ENCODE peak calls at places on chromosomes 3 and 15, in five cellular contexts. H is A673, Z is fibroblast of lung, T is SJSA1, J is endothelial cell of umbilical vein. D is an unnamed sample.

GRCh38 chr3:192917258-192917507 is 473 bp downstream of the MB21D2 start:
- DNase-seq in H (no peak), J (no peak), Z (no peak), T (no peak), D (peak; percentile 23)

GRCh38 chr3:85397434-85397833 is 438.6 kb downstream of the CADM2 start:
- DNase-seq in T (no peak), Z (no peak), H (no peak), J (no peak), D (no peak)

GRCh38 chr3:52062499-52062898 is 6.1 kb upstream of the DUSP7 start:
- DNase-seq in H (no peak), Z (peak; percentile 89), T (peak; percentile 44), J (peak; percentile 54), D (no peak)

GRCh38 chr3:188294823-188295487 is 141.0 kb downstream of the LPP start:
- DNase-seq in H (peak; percentile 63), Z (peak; percentile 99), T (peak; percentile 89), J (peak; percentile 95), D (no peak)

GRCh38 chr3:30292192-30292893 is 314.1 kb upstream of the TGFBR2 start:
- DNase-seq in Z (peak; percentile 82), H (peak; percentile 26), T (peak; percentile 23), J (peak; percentile 93), D (no peak)

GRCh38 chr3:5503136-5503535 is 315.6 kb downstream of the EDEM1 start:
- DNase-seq in Z (no peak), H (no peak), T (no peak), J (no peak), D (no peak)

GRCh38 chr15:56733131-56734012 is at the start of gene ZNF280D:
- DNase-seq in J (peak; percentile 91), Z (peak; percentile 93), T (peak; percentile 93), H (peak; percentile 94), D (peak; percentile 44)

GRCh38 chr3:130386604-130387263 is 41.3 kb downstream of the COL6A5 start:
- DNase-seq in J (peak; percentile 70), H (no peak), T (no peak), Z (peak; percentile 24), D (no peak)

GRCh38 chr15:79609501-79609900 is 177.4 kb downstream of the MINAR1 start:
- DNase-seq in T (no peak), H (no peak), Z (no peak), J (no peak), D (no peak)

GRCh38 chr3:73674280-73674679 is 49.5 kb upstream of the PDZRN3 start:
- DNase-seq in J (no peak), T (peak; percentile 14), H (no peak), Z (peak; percentile 83), D (no peak)

GRCh38 chr15:80418892-80419537 is 14.8 kb downstream of the ARNT2 start:
- DNase-seq in Z (peak; percentile 53), T (peak; percentile 32), H (peak; percentile 51), J (peak; percentile 16), D (no peak)

GRCh38 chr3:29281265-29282228 is 676 bp downstream of the RBMS3 start:
- DNase-seq in H (peak; percentile 65), J (peak; percentile 72), Z (peak; percentile 62), T (peak; percentile 69), D (no peak)

GRCh38 chr3:16883057-16883725 is 1.6 kb upstream of the PLCL2 start:
- DNase-seq in Z (no peak), J (no peak), T (no peak), H (no peak), D (no peak)

GRCh38 chr3:190385835-190386688 is 1.9 kb upstream of the CLDN16 start:
- DNase-seq in J (peak; percentile 90), H (peak; percentile 80), Z (peak; percentile 97), T (peak; percentile 93), D (no peak)

GRCh38 chr15:73295630-73296286 is 73.0 kb downstream of the HCN4 start:
- DNase-seq in Z (no peak), H (no peak), J (no peak), T (no peak), D (no peak)

GRCh38 chr3:39178553-39178952 is 13.8 kb downstream of the XIRP1 start:
- DNase-seq in T (no peak), J (peak; percentile 71), Z (peak; percentile 48), H (no peak), D (no peak)

GRCh38 chr3:115401298-115401697 is 222.0 kb upstream of the GAP43 start:
- DNase-seq in J (peak; percentile 61), H (no peak), Z (peak; percentile 96), T (peak; percentile 19), D (no peak)

GRCh38 chr3:76859596-76859995 is 180.3 kb upstream of the ROBO2 start:
- DNase-seq in Z (no peak), H (peak; percentile 40), T (no peak), J (no peak), D (no peak)

GRCh38 chr15:98730860-98731711 is 82.7 kb downstream of the IGF1R start:
- DNase-seq in H (no peak), T (no peak), Z (no peak), J (no peak), D (no peak)

GRCh38 chr3:196431193-196432136 is 762 bp downstream of the UBXN7 start:
- DNase-seq in Z (peak; percentile 66), T (peak; percentile 48), J (peak; percentile 70), H (peak; percentile 72), D (peak; percentile 4)

GRCh38 chr3:53680026-53680425 is 166.2 kb downstream of the CHDH start:
- DNase-seq in T (no peak), J (no peak), Z (peak; percentile 5), H (no peak), D (no peak)

GRCh38 chr15:28873585-28874139 is 12.1 kb upstream of the APBA2 start:
- DNase-seq in Z (no peak), T (no peak), H (no peak), J (no peak), D (no peak)

GRCh38 chr3:116153174-116153573 is 292.1 kb downstream of the LSAMP start:
- DNase-seq in J (no peak), H (no peak), T (no peak), Z (peak; percentile 5), D (no peak)

GRCh38 chr3:138381950-138382715 is 33.8 kb downstream of the MRAS start:
- DNase-seq in Z (peak; percentile 46), J (no peak), H (no peak), T (no peak), D (no peak)

GRCh38 chr3:72161870-72162617 is 377.1 kb upstream of the PROK2 start:
- DNase-seq in J (peak; percentile 34), H (no peak), T (no peak), Z (peak; percentile 52), D (no peak)

GRCh38 chr15:96827981-96828380 is 497.5 kb downstream of the NR2F2 start:
- DNase-seq in Z (no peak), H (no peak), T (no peak), J (no peak), D (no peak)

GRCh38 chr3:103705641-103706040 is 1270.8 kb downstream of the ZPLD1 start:
- DNase-seq in Z (no peak), H (no peak), T (no peak), J (no peak), D (no peak)

GRCh38 chr3:66435988-66436387 is 64.8 kb downstream of the LRIG1 start:
- DNase-seq in T (no peak), Z (no peak), H (no peak), J (no peak), D (no peak)

GRCh38 chr3:190038050-190038631 is 82.6 kb downstream of the P3H2 start:
- DNase-seq in T (peak; percentile 49), J (peak; percentile 47), Z (peak; percentile 72), H (peak; percentile 75), D (no peak)

GRCh38 chr3:136621628-136622027 is 130.6 kb downstream of the STAG1 start:
- DNase-seq in Z (peak; percentile 36), T (no peak), H (no peak), J (no peak), D (no peak)

GRCh38 chr15:87045741-87046140 is 966.1 kb downstream of the AGBL1 start:
- DNase-seq in H (no peak), T (no peak), J (no peak), Z (peak; percentile 51), D (no peak)

GRCh38 chr3:188415196-188415595 is 261.2 kb downstream of the LPP start:
- DNase-seq in J (no peak), T (no peak), Z (peak; percentile 44), H (no peak), D (no peak)

GRCh38 chr15:67998599-67999122 is 55.5 kb upstream of the PIAS1 start:
- DNase-seq in T (no peak), H (peak; percentile 35), J (no peak), Z (peak; percentile 57), D (no peak)

GRCh38 chr3:134029256-134029733 is 430 bp downstream of the SLCO2A1 start:
- DNase-seq in Z (peak; percentile 40), J (peak; percentile 38), T (peak; percentile 28), H (no peak), D (no peak)

GRCh38 chr15:95174281-95174680 is 942.9 kb downstream of the MCTP2 start:
- DNase-seq in J (no peak), Z (peak; percentile 25), T (no peak), H (no peak), D (no peak)

GRCh38 chr15:77839431-77839830 is 206.7 kb upstream of the LINGO1 start:
- DNase-seq in Z (no peak), T (no peak), H (no peak), J (no peak), D (no peak)

GRCh38 chr15:82679626-82680199 is 30.0 kb downstream of the AP3B2 start:
- DNase-seq in Z (no peak), J (no peak), H (no peak), T (no peak), D (no peak)
- H3K4me3 ChIP-seq in Z (no peak overlapping the region), J (no peak overlapping the region), H (no peak overlapping the region), T (no peak overlapping the region), D (peak overlapping the region; percentile 54)

GRCh38 chr3:100333051-100333450 is 1.5 kb upstream of the NIT2 start:
- DNase-seq in T (no peak), Z (peak; percentile 24), J (no peak), H (no peak), D (no peak)

GRCh38 chr3:100334340-100335136 is at the start of gene NIT2:
- DNase-seq in J (peak; percentile 72), Z (peak; percentile 82), T (peak; percentile 72), H (peak; percentile 79), D (peak; percentile 65)

GRCh38 chr3:100331660-100332059 is 2.9 kb upstream of the NIT2 start:
- DNase-seq in H (no peak), J (no peak), Z (no peak), T (no peak), D (no peak)

GRCh38 chr3:100335137-100335833 is 728 bp downstream of the NIT2 start:
- DNase-seq in H (peak; percentile 37), T (peak; percentile 37), J (peak; percentile 27), Z (no peak), D (no peak)

DNA sequence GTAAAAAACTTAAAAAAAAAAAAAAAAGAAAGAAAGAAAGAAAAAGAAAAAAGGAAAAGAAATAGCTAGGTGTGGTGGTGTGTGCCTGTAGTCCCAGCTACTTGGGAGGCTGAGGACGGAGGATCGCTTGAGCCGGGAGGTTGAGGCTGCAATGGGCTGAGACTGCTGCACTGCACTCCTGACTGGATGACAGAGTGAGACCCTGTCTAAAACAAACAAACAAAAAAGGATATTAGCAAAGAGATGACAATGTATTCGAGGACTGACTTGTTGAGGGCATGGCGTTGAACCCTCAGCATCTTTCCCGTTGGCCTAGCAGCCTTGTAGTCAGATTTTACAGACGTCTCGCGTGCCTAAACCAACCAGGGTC is 602 bp upstream of the NIT2 start:
- DNase-seq in T (no peak), J (no peak), Z (no peak), H (no peak), D (no peak)
- H3K27ac ChIP-seq in T (no peak overlapping the region), J (no peak overlapping the region), Z (peak overlapping the region; percentile 63), H (no peak overlapping the region), D (peak overlapping the region; percentile 59)

GRCh38 chr15:70701891-70702568 is 61.3 kb downstream of the UACA start:
- DNase-seq in H (peak; percentile 86), Z (peak; percentile 79), T (peak; percentile 73), J (peak; percentile 86), D (no peak)
- H3K4me3 ChIP-seq in H (peak overlapping the region; percentile 44), Z (peak overlapping the region; percentile 54), T (peak overlapping the region; percentile 24), J (peak overlapping the region; percentile 96), D (no peak overlapping the region)

GRCh38 chr3:120661106-120661962 is 20.7 kb downstream of the HGD start:
- DNase-seq in J (no peak), H (no peak), Z (no peak), T (no peak), D (no peak)
- H3K27ac ChIP-seq in J (no peak overlapping the region), H (no peak overlapping the region), Z (no peak overlapping the region), T (no peak overlapping the region), D (no peak overlapping the region)